ENCODE peak calls at places on chromosome 6, in six cellular contexts. One of them, this sample, is unnamed.

GRCh38 chr6:144264270-144265060 is 20.7 kb upstream of the UTRN start:
- DNase-seq in CD8-positive, alpha-beta T cell: no peak
- DNase-seq in adrenal gland: no peak
- DNase-seq in body of pancreas: peak; percentile 41
- DNase-seq in mesenchymal stem cell: peak; percentile 89
- DNase-seq in astrocyte: peak; percentile 94
- DNase-seq in this sample: peak; percentile 94

GRCh38 chr6:164322533-164322932 is 908.0 kb downstream of the QKI start:
- DNase-seq in body of pancreas: no peak
- DNase-seq in astrocyte: peak; percentile 90
- DNase-seq in mesenchymal stem cell: peak; percentile 51
- DNase-seq in CD8-positive, alpha-beta T cell: no peak
- DNase-seq in adrenal gland: no peak
- DNase-seq in this sample: peak; percentile 2

GRCh38 chr6:136761227-136761922 is 30.9 kb downstream of the MAP3K5 start:
- DNase-seq in CD8-positive, alpha-beta T cell: peak; percentile 32
- DNase-seq in astrocyte: peak; percentile 39
- DNase-seq in body of pancreas: no peak
- DNase-seq in adrenal gland: no peak
- DNase-seq in mesenchymal stem cell: peak; percentile 64
- DNase-seq in this sample: peak; percentile 33

GRCh38 chr6:74408844-74409243 is 712.8 kb downstream of the CD109 start:
- DNase-seq in astrocyte: peak; percentile 1
- DNase-seq in body of pancreas: no peak
- DNase-seq in CD8-positive, alpha-beta T cell: no peak
- DNase-seq in mesenchymal stem cell: peak; percentile 22
- DNase-seq in adrenal gland: no peak
- DNase-seq in this sample: peak; percentile 11

GRCh38 chr6:1871936-1872335 is 262.2 kb downstream of the FOXC1 start:
- DNase-seq in astrocyte: no peak
- DNase-seq in adrenal gland: no peak
- DNase-seq in CD8-positive, alpha-beta T cell: no peak
- DNase-seq in body of pancreas: no peak
- DNase-seq in mesenchymal stem cell: peak; percentile 3
- DNase-seq in this sample: no peak

GRCh38 chr6:125191916-125192609 is 38.5 kb downstream of the TPD52L1 start:
- DNase-seq in body of pancreas: peak; percentile 74
- DNase-seq in mesenchymal stem cell: peak; percentile 79
- DNase-seq in CD8-positive, alpha-beta T cell: peak; percentile 50
- DNase-seq in adrenal gland: peak; percentile 68
- DNase-seq in astrocyte: peak; percentile 80
- DNase-seq in this sample: peak; percentile 86

GRCh38 chr6:169205176-169206160 is 48.2 kb downstream of the THBS2 start:
- DNase-seq in CD8-positive, alpha-beta T cell: no peak
- DNase-seq in adrenal gland: no peak
- DNase-seq in body of pancreas: no peak
- DNase-seq in mesenchymal stem cell: no peak
- DNase-seq in astrocyte: peak; percentile 87
- DNase-seq in this sample: peak; percentile 70

GRCh38 chr6:165059032-165059431 is 250.4 kb downstream of the C6orf118 start:
- DNase-seq in mesenchymal stem cell: no peak
- DNase-seq in astrocyte: peak; percentile 50
- DNase-seq in adrenal gland: no peak
- DNase-seq in CD8-positive, alpha-beta T cell: no peak
- DNase-seq in body of pancreas: no peak
- DNase-seq in this sample: no peak

GRCh38 chr6:43707269-43707668 is 19.7 kb upstream of the MRPS18A start:
- DNase-seq in mesenchymal stem cell: no peak
- DNase-seq in adrenal gland: no peak
- DNase-seq in body of pancreas: no peak
- DNase-seq in CD8-positive, alpha-beta T cell: no peak
- DNase-seq in astrocyte: no peak
- DNase-seq in this sample: no peak

GRCh38 chr6:11766589-11767450 is 11.8 kb downstream of the ADTRP start:
- DNase-seq in body of pancreas: no peak
- DNase-seq in astrocyte: peak; percentile 99
- DNase-seq in mesenchymal stem cell: peak; percentile 98
- DNase-seq in adrenal gland: no peak
- DNase-seq in CD8-positive, alpha-beta T cell: no peak
- DNase-seq in this sample: peak; percentile 94

GRCh38 chr6:114362396-114362795 is 19.6 kb upstream of the HS3ST5 start:
- DNase-seq in body of pancreas: no peak
- DNase-seq in CD8-positive, alpha-beta T cell: no peak
- DNase-seq in adrenal gland: no peak
- DNase-seq in astrocyte: no peak
- DNase-seq in mesenchymal stem cell: no peak
- DNase-seq in this sample: no peak
- H3K4me1 ChIP-seq in body of pancreas: no peaks in the 10 kb centered on the region
- H3K4me1 ChIP-seq in CD8-positive, alpha-beta T cell: no peaks in the 10 kb centered on the region
- H3K4me1 ChIP-seq in adrenal gland: no peaks in the 10 kb centered on the region
- H3K4me1 ChIP-seq in astrocyte: no peaks in the 10 kb centered on the region
- H3K4me1 ChIP-seq in mesenchymal stem cell: no peaks in the 10 kb centered on the region
- H3K4me1 ChIP-seq in this sample: no peaks in the 10 kb centered on the region

DNA sequence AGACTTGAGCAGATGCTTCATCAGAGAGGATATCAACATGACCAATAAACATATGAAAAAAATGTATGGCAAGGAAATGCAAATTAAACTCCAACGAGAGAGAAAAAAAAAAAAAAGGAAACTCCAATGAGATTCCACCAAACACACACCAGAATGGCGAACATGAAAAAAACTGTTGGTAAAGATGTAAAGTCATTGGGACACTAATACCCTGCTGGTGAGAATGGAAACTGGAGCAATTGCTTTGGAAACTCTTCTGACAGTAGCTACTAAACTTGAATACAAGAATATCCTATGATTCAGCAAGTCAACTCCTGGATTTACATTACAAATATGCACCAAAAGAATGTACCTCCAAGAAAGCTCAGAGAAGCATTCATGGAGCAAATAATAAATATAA is 260.7 kb upstream of the ECI2 start:
- DNase-seq in body of pancreas: no peak
- DNase-seq in mesenchymal stem cell: no peak
- DNase-seq in adrenal gland: no peak
- DNase-seq in CD8-positive, alpha-beta T cell: no peak
- DNase-seq in astrocyte: no peak
- DNase-seq in this sample: no peak
- H3K4me3 ChIP-seq in body of pancreas: no peak overlapping the region
- H3K4me3 ChIP-seq in mesenchymal stem cell: no peak overlapping the region
- H3K4me3 ChIP-seq in adrenal gland: no peak overlapping the region
- H3K4me3 ChIP-seq in CD8-positive, alpha-beta T cell: no peak overlapping the region
- H3K4me3 ChIP-seq in astrocyte: no peak overlapping the region
- H3K4me3 ChIP-seq in this sample: no peak overlapping the region

GRCh38 chr6:135180458-135181332 is at the start of gene MYB:
- DNase-seq in CD8-positive, alpha-beta T cell: peak; percentile 70
- DNase-seq in mesenchymal stem cell: peak; percentile 49
- DNase-seq in astrocyte: peak; percentile 20
- DNase-seq in body of pancreas: peak; percentile 47
- DNase-seq in adrenal gland: peak; percentile 54
- DNase-seq in this sample: peak; percentile 79
- H3K4me1 ChIP-seq in CD8-positive, alpha-beta T cell: peaks cover 9% of the 10 kb centered on the region
- H3K4me1 ChIP-seq in mesenchymal stem cell: peaks cover 25% of the 10 kb centered on the region
- H3K4me1 ChIP-seq in astrocyte: peaks cover 14% of the 10 kb centered on the region
- H3K4me1 ChIP-seq in body of pancreas: peaks cover 26% of the 10 kb centered on the region
- H3K4me1 ChIP-seq in adrenal gland: peaks cover 28% of the 10 kb centered on the region
- H3K4me1 ChIP-seq in this sample: peaks cover 36% of the 10 kb centered on the region

DNA sequence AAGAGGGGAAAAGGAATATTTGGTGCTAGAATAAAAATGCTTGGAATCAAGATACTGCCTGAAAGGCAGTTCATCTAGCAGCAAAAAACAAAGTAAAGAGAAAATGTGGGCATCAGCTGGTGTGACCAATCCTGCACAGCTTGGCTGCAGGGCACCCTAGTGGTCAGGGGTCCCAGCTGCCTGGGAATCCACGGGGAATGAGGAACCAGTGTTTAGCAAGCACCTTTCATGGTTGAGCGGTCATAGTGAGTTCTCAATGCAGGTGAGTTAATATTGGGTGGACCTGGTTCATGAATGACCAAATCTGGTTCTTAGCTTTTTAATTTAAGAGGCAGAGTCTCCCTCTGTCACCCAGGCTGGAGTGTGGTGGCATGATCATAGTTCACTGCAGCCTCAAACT is 53.3 kb downstream of the CAP2 start:
- DNase-seq in body of pancreas: no peak
- DNase-seq in astrocyte: no peak
- DNase-seq in CD8-positive, alpha-beta T cell: no peak
- DNase-seq in adrenal gland: no peak
- DNase-seq in mesenchymal stem cell: no peak
- DNase-seq in this sample: no peak
- H3K4me3 ChIP-seq in body of pancreas: no peak overlapping the region
- H3K4me3 ChIP-seq in astrocyte: no peak overlapping the region
- H3K4me3 ChIP-seq in CD8-positive, alpha-beta T cell: no peak overlapping the region
- H3K4me3 ChIP-seq in adrenal gland: no peak overlapping the region
- H3K4me3 ChIP-seq in mesenchymal stem cell: no peak overlapping the region
- H3K4me3 ChIP-seq in this sample: no peak overlapping the region

DNA sequence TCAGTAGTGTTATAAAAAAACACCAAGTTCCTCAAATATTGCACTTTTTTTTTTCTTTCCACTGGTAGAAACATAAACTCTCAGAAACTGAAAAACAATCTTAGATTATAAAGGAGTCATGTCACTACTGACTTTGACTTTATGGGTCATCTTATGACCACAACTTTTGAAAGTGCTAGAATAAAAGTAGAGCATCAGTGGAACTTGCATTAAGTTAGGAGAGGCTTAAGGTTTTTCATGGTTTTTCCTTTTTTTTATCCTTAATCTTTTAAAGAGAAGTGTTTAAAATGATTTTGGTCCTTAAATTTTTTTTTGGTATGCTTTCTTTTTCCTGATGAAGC is 56.6 kb upstream of the SUPT3H start:
- DNase-seq in astrocyte: no peak
- DNase-seq in body of pancreas: no peak
- DNase-seq in CD8-positive, alpha-beta T cell: no peak
- DNase-seq in adrenal gland: no peak
- DNase-seq in mesenchymal stem cell: no peak
- DNase-seq in this sample: no peak
- H3K4me1 ChIP-seq in astrocyte: peaks cover 44% of the 10 kb centered on the region
- H3K4me1 ChIP-seq in body of pancreas: no peaks in the 10 kb centered on the region
- H3K4me1 ChIP-seq in CD8-positive, alpha-beta T cell: peaks cover 63% of the 10 kb centered on the region
- H3K4me1 ChIP-seq in adrenal gland: peaks cover 23% of the 10 kb centered on the region
- H3K4me1 ChIP-seq in mesenchymal stem cell: peaks cover 2% of the 10 kb centered on the region
- H3K4me1 ChIP-seq in this sample: peaks cover 44% of the 10 kb centered on the region

GRCh38 chr6:36524871-36525270 is 22.4 kb downstream of the STK38 start:
- DNase-seq in body of pancreas: no peak
- DNase-seq in mesenchymal stem cell: no peak
- DNase-seq in CD8-positive, alpha-beta T cell: no peak
- DNase-seq in astrocyte: no peak
- DNase-seq in adrenal gland: no peak
- DNase-seq in this sample: no peak

GRCh38 chr6:36523451-36523850 is 23.8 kb downstream of the STK38 start:
- DNase-seq in adrenal gland: peak; percentile 25
- DNase-seq in CD8-positive, alpha-beta T cell: no peak
- DNase-seq in mesenchymal stem cell: no peak
- DNase-seq in astrocyte: no peak
- DNase-seq in body of pancreas: no peak
- DNase-seq in this sample: no peak

GRCh38 chr6:36523936-36524499 is 23.3 kb downstream of the STK38 start:
- DNase-seq in body of pancreas: no peak
- DNase-seq in CD8-positive, alpha-beta T cell: no peak
- DNase-seq in mesenchymal stem cell: no peak
- DNase-seq in adrenal gland: no peak
- DNase-seq in astrocyte: no peak
- DNase-seq in this sample: no peak

GRCh38 chr6:36526066-36526465 is 21.2 kb downstream of the STK38 start:
- DNase-seq in body of pancreas: no peak
- DNase-seq in adrenal gland: no peak
- DNase-seq in mesenchymal stem cell: no peak
- DNase-seq in astrocyte: no peak
- DNase-seq in CD8-positive, alpha-beta T cell: no peak
- DNase-seq in this sample: no peak

DNA sequence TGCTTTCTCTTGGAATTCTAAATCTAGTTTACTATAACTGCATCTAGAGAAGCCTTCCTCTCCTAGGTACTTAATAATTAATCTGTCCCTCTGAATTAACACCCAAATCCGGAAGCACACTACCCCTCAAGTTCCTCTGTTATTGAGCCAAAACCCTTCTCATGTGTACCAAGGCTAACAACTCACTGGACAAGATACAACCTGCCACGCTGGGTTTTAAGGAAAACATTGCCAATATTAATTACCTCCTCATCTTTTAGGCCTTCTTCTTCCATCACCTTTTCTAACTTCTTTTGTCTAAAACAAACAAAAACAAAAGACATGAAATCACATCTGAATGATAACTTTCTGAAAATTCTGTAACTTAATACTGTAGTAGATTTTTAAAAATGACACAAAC is 21.9 kb downstream of the STK38 start:
- DNase-seq in body of pancreas: no peak
- DNase-seq in mesenchymal stem cell: no peak
- DNase-seq in adrenal gland: no peak
- DNase-seq in CD8-positive, alpha-beta T cell: no peak
- DNase-seq in astrocyte: no peak
- DNase-seq in this sample: no peak
- H3K4me3 ChIP-seq in body of pancreas: no peak overlapping the region
- H3K4me3 ChIP-seq in mesenchymal stem cell: no peak overlapping the region
- H3K4me3 ChIP-seq in adrenal gland: no peak overlapping the region
- H3K4me3 ChIP-seq in CD8-positive, alpha-beta T cell: no peak overlapping the region
- H3K4me3 ChIP-seq in astrocyte: no peak overlapping the region
- H3K4me3 ChIP-seq in this sample: no peak overlapping the region

DNA sequence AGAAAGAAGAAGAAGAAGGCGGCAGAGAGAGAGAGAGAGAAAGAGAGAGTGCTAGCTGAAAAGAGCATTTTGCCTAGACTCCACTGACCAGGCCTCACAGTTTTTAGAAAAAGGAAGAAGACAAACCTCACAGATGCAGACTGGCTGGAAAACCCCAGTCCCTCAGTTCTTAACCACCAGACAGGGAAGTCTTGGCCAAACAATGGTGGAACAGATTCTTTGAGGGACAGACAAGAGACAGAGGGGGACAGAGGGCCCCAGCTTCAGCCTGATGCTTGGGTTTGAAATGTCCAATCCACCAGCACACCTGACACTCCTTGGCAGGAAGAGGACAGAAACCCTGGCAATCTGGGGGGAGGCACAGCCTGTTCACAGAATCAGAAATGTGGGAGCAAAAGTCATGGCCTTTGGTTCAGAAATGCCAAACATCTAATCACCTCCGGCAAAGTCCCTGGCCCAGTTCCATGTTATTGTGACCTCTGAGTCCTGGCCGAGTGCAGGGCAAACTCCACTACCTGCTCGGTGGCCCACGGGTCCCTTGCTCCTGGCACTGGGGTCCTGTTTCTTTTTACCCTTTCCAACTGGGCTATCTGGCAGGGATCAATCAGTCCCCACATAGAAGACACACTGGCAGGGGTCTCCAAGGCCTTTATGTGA is 235.2 kb downstream of the LY86 start:
- DNase-seq in astrocyte: no peak
- DNase-seq in mesenchymal stem cell: no peak
- DNase-seq in adrenal gland: no peak
- DNase-seq in CD8-positive, alpha-beta T cell: no peak
- DNase-seq in body of pancreas: no peak
- DNase-seq in this sample: no peak
- H3K4me1 ChIP-seq in astrocyte: no peaks in the 10 kb centered on the region
- H3K4me1 ChIP-seq in mesenchymal stem cell: no peaks in the 10 kb centered on the region
- H3K4me1 ChIP-seq in adrenal gland: peaks cover 15% of the 10 kb centered on the region
- H3K4me1 ChIP-seq in CD8-positive, alpha-beta T cell: no peaks in the 10 kb centered on the region
- H3K4me1 ChIP-seq in body of pancreas: no peaks in the 10 kb centered on the region
- H3K4me1 ChIP-seq in this sample: peaks cover 19% of the 10 kb centered on the region

DNA sequence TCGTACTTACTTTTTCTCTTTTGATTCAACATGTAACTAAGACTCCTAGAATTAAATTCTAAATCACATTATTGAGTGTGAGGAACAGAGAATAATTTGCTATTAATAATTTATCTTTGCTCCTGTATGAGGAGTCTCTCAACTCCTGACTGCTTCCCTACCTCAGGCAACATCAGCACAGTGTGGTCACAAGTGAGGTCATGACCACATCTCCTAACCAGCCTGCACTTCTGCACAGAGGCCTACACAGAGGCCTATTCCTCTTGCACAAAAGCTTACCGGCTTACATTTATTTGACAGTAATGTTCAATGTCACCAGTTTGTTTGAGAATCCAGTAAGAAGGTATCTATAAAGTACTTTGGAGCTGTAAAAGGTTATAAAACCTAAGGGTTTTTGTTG is 637.4 kb upstream of the MARCKS start:
- DNase-seq in adrenal gland: no peak
- DNase-seq in body of pancreas: no peak
- DNase-seq in astrocyte: no peak
- DNase-seq in CD8-positive, alpha-beta T cell: no peak
- DNase-seq in mesenchymal stem cell: no peak
- DNase-seq in this sample: no peak
- H3K4me3 ChIP-seq in adrenal gland: no peak overlapping the region
- H3K4me3 ChIP-seq in body of pancreas: no peak overlapping the region
- H3K4me3 ChIP-seq in astrocyte: no peak overlapping the region
- H3K4me3 ChIP-seq in CD8-positive, alpha-beta T cell: no peak overlapping the region
- H3K4me3 ChIP-seq in mesenchymal stem cell: no peak overlapping the region
- H3K4me3 ChIP-seq in this sample: no peak overlapping the region

This sample was measured in adipocyte.